ENCODE peak calls at places on chromosomes 12 and 14, in ten cellular contexts. One of them, this sample, is unnamed. For H3K79me2 and H3K9me2, the result is how much of the 10 kb centered on the place peaks cover.

GRCh38 chr14:95946867-95947266 is 70.2 kb downstream of the TUNAR start:
- DNase-seq in hepatocyte: no peak
- DNase-seq in GM23338: peak
- DNase-seq in HCT116: no peak
- DNase-seq in SK-N-SH: no peak
- DNase-seq in OCI-LY7: no peak
- DNase-seq in GM23248: no peak
- DNase-seq in PC-9: no peak
- DNase-seq in MM.1S: no peak
- DNase-seq in Karpas-422: no peak
- DNase-seq in this sample: no peak

GRCh38 chr12:114215766-114216165 is 190.2 kb downstream of the TBX5 start:
- DNase-seq in hepatocyte: no peak
- DNase-seq in GM23338: no peak
- DNase-seq in HCT116: no peak
- DNase-seq in SK-N-SH: no peak
- DNase-seq in OCI-LY7: no peak
- DNase-seq in GM23248: no peak
- DNase-seq in PC-9: no peak
- DNase-seq in MM.1S: no peak
- DNase-seq in Karpas-422: no peak
- DNase-seq in this sample: no peak

GRCh38 chr12:116027551-116027821 is 250.0 kb downstream of the MED13L start:
- DNase-seq in hepatocyte: no peak
- DNase-seq in GM23338: peak
- DNase-seq in HCT116: no peak
- DNase-seq in SK-N-SH: no peak
- DNase-seq in OCI-LY7: no peak
- DNase-seq in GM23248: no peak
- DNase-seq in PC-9: no peak
- DNase-seq in MM.1S: no peak
- DNase-seq in Karpas-422: no peak
- DNase-seq in this sample: no peak

GRCh38 chr14:99176156-99176945 is 95.6 kb downstream of the BCL11B start:
- DNase-seq in hepatocyte: no peak
- DNase-seq in GM23338: peak
- DNase-seq in HCT116: no peak
- DNase-seq in SK-N-SH: no peak
- DNase-seq in OCI-LY7: no peak
- DNase-seq in GM23248: no peak
- DNase-seq in PC-9: no peak
- DNase-seq in MM.1S: no peak
- DNase-seq in Karpas-422: no peak
- DNase-seq in this sample: no peak

GRCh38 chr14:22836301-22837058 is at the start of gene MMP14:
- DNase-seq in hepatocyte: peak
- DNase-seq in GM23338: peak
- DNase-seq in HCT116: no peak
- DNase-seq in SK-N-SH: peak
- DNase-seq in OCI-LY7: no peak
- DNase-seq in GM23248: peak
- DNase-seq in PC-9: no peak
- DNase-seq in MM.1S: no peak
- DNase-seq in Karpas-422: no peak
- DNase-seq in this sample: peak

GRCh38 chr12:12909995-12910391 is 18.6 kb downstream of the GPRC5A start:
- DNase-seq in hepatocyte: peak
- DNase-seq in GM23338: no peak
- DNase-seq in HCT116: no peak
- DNase-seq in SK-N-SH: peak
- DNase-seq in OCI-LY7: peak
- DNase-seq in GM23248: no peak
- DNase-seq in PC-9: peak
- DNase-seq in MM.1S: no peak
- DNase-seq in Karpas-422: no peak
- DNase-seq in this sample: no peak

GRCh38 chr14:60197629-60198318 is 32.6 kb upstream of the DHRS7 start:
- DNase-seq in hepatocyte: no peak
- DNase-seq in GM23338: no peak
- DNase-seq in HCT116: no peak
- DNase-seq in SK-N-SH: no peak
- DNase-seq in OCI-LY7: no peak
- DNase-seq in GM23248: no peak
- DNase-seq in PC-9: peak
- DNase-seq in MM.1S: no peak
- DNase-seq in Karpas-422: no peak
- DNase-seq in this sample: peak

GRCh38 chr12:71671311-71671710 is 7.2 kb downstream of the THAP2 start:
- DNase-seq in hepatocyte: no peak
- DNase-seq in GM23338: no peak
- DNase-seq in HCT116: no peak
- DNase-seq in SK-N-SH: no peak
- DNase-seq in OCI-LY7: no peak
- DNase-seq in GM23248: no peak
- DNase-seq in PC-9: no peak
- DNase-seq in MM.1S: no peak
- DNase-seq in Karpas-422: no peak
- DNase-seq in this sample: no peak

GRCh38 chr14:24710403-24711063 is 76.5 kb upstream of the GZMB start:
- DNase-seq in hepatocyte: peak
- DNase-seq in GM23338: peak
- DNase-seq in HCT116: peak
- DNase-seq in SK-N-SH: peak
- DNase-seq in OCI-LY7: peak
- DNase-seq in GM23248: peak
- DNase-seq in PC-9: no peak
- DNase-seq in MM.1S: peak
- DNase-seq in Karpas-422: peak
- DNase-seq in this sample: peak

GRCh38 chr14:66032800-66033199 is 453.4 kb upstream of the CCDC196 start:
- DNase-seq in hepatocyte: no peak
- DNase-seq in GM23338: no peak
- DNase-seq in HCT116: no peak
- DNase-seq in SK-N-SH: no peak
- DNase-seq in OCI-LY7: no peak
- DNase-seq in GM23248: no peak
- DNase-seq in PC-9: no peak
- DNase-seq in MM.1S: no peak
- DNase-seq in Karpas-422: no peak
- DNase-seq in this sample: no peak

GRCh38 chr12:124232654-124232987 is 62.3 kb upstream of the RFLNA start:
- DNase-seq in hepatocyte: no peak
- DNase-seq in GM23338: no peak
- DNase-seq in HCT116: no peak
- DNase-seq in SK-N-SH: no peak
- DNase-seq in OCI-LY7: no peak
- DNase-seq in GM23248: no peak
- DNase-seq in PC-9: no peak
- DNase-seq in MM.1S: no peak
- DNase-seq in Karpas-422: no peak
- DNase-seq in this sample: no peak

GRCh38 chr14:104048758-104049496 is 36.6 kb upstream of the ASPG start:
- DNase-seq in hepatocyte: peak
- DNase-seq in GM23338: no peak
- DNase-seq in HCT116: no peak
- DNase-seq in SK-N-SH: no peak
- DNase-seq in OCI-LY7: no peak
- DNase-seq in GM23248: peak
- DNase-seq in PC-9: no peak
- DNase-seq in MM.1S: no peak
- DNase-seq in Karpas-422: no peak
- DNase-seq in this sample: peak

GRCh38 chr12:76422878-76423438 is 74.7 kb upstream of the BBS10 start:
- DNase-seq in hepatocyte: peak
- DNase-seq in GM23338: no peak
- DNase-seq in HCT116: no peak
- DNase-seq in SK-N-SH: peak
- DNase-seq in OCI-LY7: no peak
- DNase-seq in GM23248: peak
- DNase-seq in PC-9: no peak
- DNase-seq in MM.1S: no peak
- DNase-seq in Karpas-422: no peak
- DNase-seq in this sample: peak

DNA sequence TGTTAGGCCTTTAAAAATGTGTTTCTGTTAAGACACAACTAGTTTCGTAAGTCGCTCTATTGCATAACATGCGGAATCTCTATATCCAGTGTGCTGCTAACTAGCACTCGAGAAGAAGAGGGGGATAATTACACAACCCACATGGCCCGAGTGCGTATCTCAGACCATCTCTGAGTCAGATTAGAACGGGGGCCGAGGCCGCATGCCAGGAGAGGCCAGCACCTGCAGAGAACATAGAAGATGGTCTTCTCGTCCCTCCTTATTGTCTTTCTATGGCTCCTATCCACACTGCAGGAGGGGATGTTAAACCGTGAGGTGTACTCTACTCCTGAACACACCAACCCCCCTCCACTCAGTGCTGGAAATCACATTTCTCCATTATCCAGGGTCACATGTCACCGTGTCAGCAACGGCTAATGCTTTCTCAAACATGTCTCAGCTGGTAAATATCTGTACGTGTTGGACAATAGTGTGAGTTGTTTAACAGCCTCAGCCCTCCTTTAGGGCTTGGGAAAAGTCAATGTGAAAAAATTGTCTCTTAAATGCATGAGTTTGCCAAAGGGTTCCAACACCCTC is 56.3 kb downstream of the CCDC88C start:
- DNase-seq in hepatocyte: peak
- DNase-seq in GM23338: no peak
- DNase-seq in HCT116: no peak
- DNase-seq in SK-N-SH: no peak
- DNase-seq in OCI-LY7: no peak
- DNase-seq in GM23248: no peak
- DNase-seq in PC-9: peak
- DNase-seq in MM.1S: no peak
- DNase-seq in Karpas-422: no peak
- DNase-seq in this sample: no peak
- H3K79me2 ChIP-seq in hepatocyte: under half
- H3K79me2 ChIP-seq in GM23338: half or more
- H3K79me2 ChIP-seq in HCT116: under half
- H3K79me2 ChIP-seq in SK-N-SH: under half
- H3K79me2 ChIP-seq in OCI-LY7: half or more
- H3K79me2 ChIP-seq in GM23248: under half
- H3K79me2 ChIP-seq in PC-9: under half
- H3K79me2 ChIP-seq in MM.1S: half or more
- H3K79me2 ChIP-seq in Karpas-422: under half
- H3K79me2 ChIP-seq in this sample: under half

GRCh38 chr12:85733441-85733840 is 102.8 kb downstream of the RASSF9 start:
- DNase-seq in hepatocyte: peak
- DNase-seq in GM23338: no peak
- DNase-seq in HCT116: no peak
- DNase-seq in SK-N-SH: no peak
- DNase-seq in OCI-LY7: no peak
- DNase-seq in GM23248: peak
- DNase-seq in PC-9: no peak
- DNase-seq in MM.1S: no peak
- DNase-seq in Karpas-422: no peak
- DNase-seq in this sample: peak
- H2AFZ ChIP-seq in hepatocyte: no peak
- H2AFZ ChIP-seq in GM23338: no peak
- H2AFZ ChIP-seq in HCT116: no peak
- H2AFZ ChIP-seq in SK-N-SH: peak
- H2AFZ ChIP-seq in OCI-LY7: no peak
- H2AFZ ChIP-seq in GM23248: peak
- H2AFZ ChIP-seq in PC-9: no peak
- H2AFZ ChIP-seq in MM.1S: no peak
- H2AFZ ChIP-seq in Karpas-422: no peak
- H2AFZ ChIP-seq in this sample: no peak

DNA sequence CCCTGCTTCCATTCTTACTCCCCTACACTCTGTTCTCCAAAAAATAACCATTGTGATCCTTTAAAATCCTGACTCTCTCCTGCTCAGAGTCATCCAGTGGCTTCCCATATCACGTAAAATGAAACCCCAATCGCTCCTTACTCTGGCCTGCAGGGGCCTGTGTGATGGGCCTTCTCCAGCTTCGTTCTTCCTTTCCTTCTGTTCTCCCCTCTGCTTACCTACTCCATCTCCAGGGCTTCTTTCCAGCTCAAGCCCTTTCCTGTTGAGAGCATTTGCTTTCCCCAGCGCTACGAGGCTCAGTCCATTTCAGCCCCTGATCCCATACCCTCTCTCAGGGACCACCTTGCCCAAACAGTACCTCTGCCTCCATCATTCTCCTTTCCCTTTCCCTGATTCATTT is 144.4 kb upstream of the ARHGAP5 start:
- DNase-seq in hepatocyte: no peak
- DNase-seq in GM23338: peak
- DNase-seq in HCT116: no peak
- DNase-seq in SK-N-SH: no peak
- DNase-seq in OCI-LY7: no peak
- DNase-seq in GM23248: no peak
- DNase-seq in PC-9: no peak
- DNase-seq in MM.1S: no peak
- DNase-seq in Karpas-422: no peak
- DNase-seq in this sample: no peak
- H3K9me2 ChIP-seq in hepatocyte: under half
- H3K9me2 ChIP-seq in GM23338: under half
- H3K9me2 ChIP-seq in HCT116: under half
- H3K9me2 ChIP-seq in SK-N-SH: under half
- H3K9me2 ChIP-seq in OCI-LY7: under half
- H3K9me2 ChIP-seq in GM23248: under half
- H3K9me2 ChIP-seq in PC-9: under half
- H3K9me2 ChIP-seq in MM.1S: under half
- H3K9me2 ChIP-seq in Karpas-422: under half
- H3K9me2 ChIP-seq in this sample: under half

DNA sequence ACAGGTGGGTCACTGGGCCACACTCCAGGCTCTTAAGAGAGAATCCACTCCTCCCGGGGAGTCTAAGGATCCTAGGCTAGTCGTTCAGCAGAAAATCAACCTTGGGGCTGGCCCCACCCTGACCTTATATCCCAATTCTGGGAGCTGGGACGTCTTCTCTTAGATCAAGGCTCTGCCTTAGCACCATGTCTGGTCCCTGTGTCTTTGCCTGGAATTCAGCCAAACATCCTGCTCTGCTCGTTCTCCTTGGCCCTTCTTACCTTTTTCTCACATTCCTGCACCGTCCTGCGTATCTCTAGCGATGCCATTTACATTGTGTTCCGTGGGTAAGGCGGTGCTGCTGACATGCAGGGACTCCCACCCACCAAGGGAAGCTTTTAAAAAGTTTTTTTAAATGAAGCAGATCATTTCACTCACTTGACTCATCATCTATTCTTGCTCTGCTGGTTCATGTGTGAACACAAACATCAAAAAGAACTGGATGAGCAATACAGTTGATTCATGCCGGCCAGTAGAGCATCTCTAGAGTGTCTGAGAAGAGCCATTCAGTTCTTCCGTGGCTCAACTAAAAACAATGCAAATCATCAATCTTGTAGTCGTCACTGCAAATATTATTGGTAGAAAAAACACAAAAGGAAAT is 50.2 kb downstream of the KCNK13 start:
- DNase-seq in hepatocyte: no peak
- DNase-seq in GM23338: no peak
- DNase-seq in HCT116: peak
- DNase-seq in SK-N-SH: no peak
- DNase-seq in OCI-LY7: no peak
- DNase-seq in GM23248: peak
- DNase-seq in PC-9: peak
- DNase-seq in MM.1S: no peak
- DNase-seq in Karpas-422: no peak
- DNase-seq in this sample: peak
- H3K79me2 ChIP-seq in hepatocyte: under half
- H3K79me2 ChIP-seq in GM23338: under half
- H3K79me2 ChIP-seq in HCT116: under half
- H3K79me2 ChIP-seq in SK-N-SH: under half
- H3K79me2 ChIP-seq in OCI-LY7: under half
- H3K79me2 ChIP-seq in GM23248: under half
- H3K79me2 ChIP-seq in PC-9: under half
- H3K79me2 ChIP-seq in MM.1S: under half
- H3K79me2 ChIP-seq in Karpas-422: under half
- H3K79me2 ChIP-seq in this sample: under half

This sample was measured in PC-3.